ENCODE peak calls at places on chromosomes 2 and 18, in four cellular contexts. J is heart left ventricle, L is RWPE1, D is GM12864. W is an unnamed sample.

GRCh38 chr2:143259368-143259958 is 130.2 kb downstream of the ARHGAP15 start:
- DNase-seq in D (peak), J (no peak), L (peak), W (peak)

GRCh38 chr2:28068098-28068497 is 177.6 kb downstream of the BABAM2 start:
- DNase-seq in L (peak), J (no peak), D (no peak), W (no peak)

GRCh38 chr2:44560352-44560751 is 198.6 kb downstream of the CAMKMT start:
- DNase-seq in L (no peak), D (no peak), J (no peak), W (no peak)

GRCh38 chr2:239629936-239630617 is 229.3 kb upstream of the HDAC4 start:
- DNase-seq in L (no peak), D (no peak), J (no peak), W (no peak)

GRCh38 chr2:121471571-121472464 is 58.9 kb upstream of the RNU4ATAC start:
- DNase-seq in L (no peak), D (no peak), J (no peak), W (no peak)

GRCh38 chr2:118387509-118387908 is 299.2 kb downstream of the INSIG2 start:
- DNase-seq in D (no peak), L (peak), J (peak), W (no peak)

GRCh38 chr2:107669335-107669734 is 157.4 kb upstream of the RGPD4 start:
- DNase-seq in L (peak), D (no peak), J (no peak), W (no peak)

GRCh38 chr18:34913837-34914755 is 127.1 kb upstream of the MAPRE2 start:
- DNase-seq in D (no peak), J (no peak), L (no peak), W (no peak)

GRCh38 chr2:32678825-32679224 is 51.0 kb downstream of the TTC27 start:
- DNase-seq in L (no peak), J (no peak), D (no peak), W (no peak)

GRCh38 chr2:149129433-149129832 is 90.9 kb downstream of the LYPD6B start:
- DNase-seq in L (no peak), D (no peak), J (no peak), W (no peak)

GRCh38 chr18:62998443-62998842 is 283.1 kb downstream of the PHLPP1 start:
- DNase-seq in J (no peak), D (no peak), L (no peak), W (no peak)

GRCh38 chr2:212770240-212770639 is 231.6 kb upstream of the ERBB4 start:
- DNase-seq in D (no peak), J (no peak), L (no peak), W (no peak)

GRCh38 chr2:32372519-32373182 is 15.8 kb downstream of the BIRC6 start:
- DNase-seq in L (no peak), D (no peak), J (no peak), W (no peak)

GRCh38 chr18:11178951-11179549 is 29.7 kb upstream of the PIEZO2 start:
- DNase-seq in L (no peak), D (no peak), J (no peak), W (no peak)

GRCh38 chr2:239035361-239035814 is 187.5 kb downstream of the TWIST2 start:
- DNase-seq in L (peak), D (no peak), J (peak), W (peak)

DNA sequence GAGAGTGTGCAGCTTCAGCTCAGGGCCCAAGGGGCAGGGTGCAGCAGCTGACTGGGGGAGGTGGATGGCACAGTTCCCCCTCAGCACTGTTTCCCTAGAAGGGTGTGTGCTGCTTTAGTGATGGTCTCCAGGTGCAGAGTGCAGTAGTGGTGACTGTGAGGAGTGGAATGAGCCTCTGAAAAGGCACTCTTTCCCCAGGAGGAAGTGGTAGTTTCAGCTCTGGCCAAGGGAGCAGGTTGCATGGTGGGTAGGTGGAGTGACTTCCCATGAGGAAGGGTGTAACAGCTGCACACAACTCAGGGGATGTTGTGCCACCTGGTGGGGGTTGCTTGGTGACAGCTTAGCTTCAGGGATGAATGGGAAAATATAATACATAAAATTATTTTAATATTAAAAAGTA is 251.5 kb upstream of the NXPH2 start:
- DNase-seq in L (peak), J (no peak), D (peak), W (no peak)
- TF ChIP-seq CTCF in L (no peak), J (no peak), D (no peak), W (no peak)

GRCh38 chr18:74066018-74066417 is 81.6 kb downstream of the FBXO15 start:
- DNase-seq in J (no peak), L (no peak), D (no peak), W (no peak)
- TF ChIP-seq CTCF in J (no peak), L (no peak), D (no peak), W (no peak)

DNA sequence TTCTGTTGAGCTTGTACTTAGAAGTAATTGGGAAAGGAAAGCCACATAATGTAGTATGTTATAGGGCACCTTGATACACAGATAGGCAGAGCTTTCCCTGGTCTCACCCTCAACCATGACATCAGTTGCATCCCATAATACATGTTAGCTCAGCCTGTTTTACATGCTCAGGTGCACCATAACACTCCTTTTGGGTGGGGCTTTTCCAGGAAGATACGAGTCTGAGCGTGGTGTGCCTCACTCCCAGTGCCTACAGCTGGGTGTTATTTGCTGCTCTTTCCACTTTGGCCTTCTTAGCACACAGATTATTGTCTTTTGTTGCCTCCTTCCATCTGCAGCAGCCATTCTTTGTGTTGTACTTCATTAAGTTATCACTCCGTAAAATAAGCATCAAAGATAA is 11.9 kb downstream of the TTC39C start:
- DNase-seq in L (no peak), J (no peak), D (no peak), W (no peak)
- TF ChIP-seq CTCF in L (no peak), J (no peak), D (no peak), W (no peak)

GRCh38 chr18:61851279-61851678 is 41.5 kb downstream of the RNF152 start:
- DNase-seq in L (no peak), J (no peak), D (no peak), W (no peak)

GRCh38 chr18:61845212-61845611 is 47.6 kb downstream of the RNF152 start:
- DNase-seq in J (no peak), D (no peak), L (no peak), W (no peak)

GRCh38 chr18:61850756-61851155 is 42.1 kb downstream of the RNF152 start:
- DNase-seq in D (no peak), L (no peak), J (no peak), W (no peak)

GRCh38 chr18:61844726-61845125 is 48.1 kb downstream of the RNF152 start:
- DNase-seq in D (no peak), L (no peak), J (no peak), W (no peak)

GRCh38 chr18:61847164-61847791 is 45.5 kb downstream of the RNF152 start:
- DNase-seq in D (no peak), L (no peak), J (no peak), W (no peak)
- TF ChIP-seq CTCF in D (no peak), L (no peak), J (no peak), W (no peak)

DNA sequence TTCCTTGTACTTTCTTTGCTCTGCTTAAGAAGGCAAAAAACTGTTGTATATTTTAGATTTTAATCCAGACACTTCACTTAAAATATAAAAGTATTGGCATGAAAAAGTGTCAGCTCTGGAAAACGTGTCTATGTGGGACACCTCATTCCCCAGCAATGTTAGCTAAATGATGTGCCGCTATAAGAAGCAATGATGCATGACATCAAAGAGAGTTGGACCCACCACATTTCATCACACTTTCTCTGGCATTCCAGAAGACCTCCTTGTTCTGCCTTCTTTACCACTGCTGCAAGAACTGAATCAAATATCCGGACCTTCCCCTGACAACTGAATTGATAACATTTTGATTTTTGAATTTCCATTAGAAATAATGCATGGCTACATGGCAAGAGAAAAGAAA is 242.4 kb upstream of the TANK start:
- DNase-seq in L (no peak), J (no peak), D (no peak), W (no peak)
- TF ChIP-seq CTCF in L (no peak), J (no peak), D (no peak), W (no peak)

DNA sequence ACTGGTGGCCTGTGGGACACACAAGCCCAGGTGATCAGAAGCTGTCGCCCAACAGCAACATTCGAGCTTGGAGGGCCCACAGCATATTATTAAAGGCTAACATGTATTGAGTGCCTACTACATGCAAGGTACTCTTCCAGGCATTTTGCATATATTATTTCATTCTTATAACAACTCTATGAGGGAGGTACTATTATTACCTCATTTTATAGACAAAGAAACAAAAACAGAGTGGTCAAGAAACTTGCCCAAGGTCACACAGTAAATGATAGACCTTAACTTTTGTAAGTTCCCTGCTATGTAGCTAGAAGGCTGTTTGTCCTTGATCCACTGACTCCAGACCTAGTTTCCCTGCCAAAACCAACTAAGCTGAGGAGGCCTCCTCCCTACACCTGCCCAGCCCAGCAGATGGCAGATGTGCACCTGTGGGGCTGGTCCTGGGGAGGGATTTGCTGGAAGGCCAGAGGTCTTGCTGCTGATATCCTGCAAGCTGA is 35.7 kb downstream of the KANSL3 start:
- DNase-seq in J (no peak), L (no peak), D (no peak), W (no peak)
- TF ChIP-seq CTCF in J (no peak), L (no peak), D (peak), W (no peak)

GRCh38 chr2:231332388-231332787 is 63.1 kb upstream of the B3GNT7 start:
- DNase-seq in D (no peak), J (no peak), L (no peak), W (no peak)

GRCh38 chr2:231330311-231330710 is 65.2 kb upstream of the B3GNT7 start:
- DNase-seq in L (no peak), J (no peak), D (no peak), W (no peak)

GRCh38 chr2:231334179-231334930 is 61.2 kb upstream of the B3GNT7 start:
- DNase-seq in J (no peak), L (no peak), D (no peak), W (no peak)

GRCh38 chr2:231332872-231333500 is 62.5 kb upstream of the B3GNT7 start:
- DNase-seq in L (no peak), J (no peak), D (no peak), W (no peak)

DNA sequence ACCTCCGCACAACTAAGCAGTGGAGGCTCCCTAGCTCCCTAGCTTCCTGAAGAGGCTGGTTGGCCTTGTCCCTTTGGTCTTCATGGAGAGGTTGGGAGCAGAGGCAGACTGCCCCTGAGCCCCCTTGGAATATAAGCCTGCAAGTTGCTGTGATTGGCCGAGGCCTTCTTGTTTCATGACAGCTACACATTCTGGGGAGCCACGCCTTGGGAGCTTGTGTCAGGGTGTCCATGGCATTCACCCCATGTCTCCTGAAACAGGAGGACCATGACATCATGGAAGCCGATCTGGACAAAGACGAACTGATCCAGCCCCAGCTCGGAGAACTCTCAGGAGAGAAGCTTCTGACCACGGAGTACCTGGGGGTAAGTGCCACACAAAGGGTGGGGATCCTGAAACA is 64.0 kb upstream of the B3GNT7 start:
- DNase-seq in J (no peak), L (no peak), D (no peak), W (no peak)
- TF ChIP-seq CTCF in J (no peak), L (no peak), D (no peak), W (no peak)

W was measured in GM13976.